ENCODE peak calls at places on chromosomes 4 and X, in seven cellular contexts. One of them, this sample, is unnamed.

GRCh38 chrX:41234962-41235361 is 99.0 kb upstream of the DDX3X start:
- DNase-seq in BJ: no peak
- DNase-seq in NCI-H2107: no peak
- DNase-seq in NCI-H1092: no peak
- DNase-seq in astrocyte: no peak
- DNase-seq in SW480: no peak
- DNase-seq in BE2C: no peak
- DNase-seq in this sample: no peak

GRCh38 chr4:176335421-176335820 is 15.7 kb downstream of the SPCS3 start:
- DNase-seq in BJ: no peak
- DNase-seq in NCI-H2107: no peak
- DNase-seq in NCI-H1092: no peak
- DNase-seq in astrocyte: peak; percentile 52
- DNase-seq in SW480: no peak
- DNase-seq in BE2C: no peak
- DNase-seq in this sample: no peak

GRCh38 chrX:41802958-41803357 is 79.0 kb downstream of the GPR82 start:
- DNase-seq in BJ: no peak
- DNase-seq in NCI-H2107: no peak
- DNase-seq in NCI-H1092: no peak
- DNase-seq in astrocyte: no peak
- DNase-seq in SW480: no peak
- DNase-seq in BE2C: no peak
- DNase-seq in this sample: peak; percentile 64

GRCh38 chrX:15177316-15177715 is 92.6 kb downstream of the ASB9 start:
- DNase-seq in BJ: no peak
- DNase-seq in NCI-H2107: no peak
- DNase-seq in NCI-H1092: no peak
- DNase-seq in astrocyte: no peak
- DNase-seq in SW480: no peak
- DNase-seq in BE2C: no peak
- DNase-seq in this sample: no peak

GRCh38 chr4:129344058-129344457 is 248.1 kb downstream of the C4orf33 start:
- DNase-seq in BJ: no peak
- DNase-seq in NCI-H2107: no peak
- DNase-seq in NCI-H1092: peak; percentile 5
- DNase-seq in astrocyte: no peak
- DNase-seq in SW480: peak; percentile 16
- DNase-seq in BE2C: peak; percentile 47
- DNase-seq in this sample: no peak

GRCh38 chrX:129323115-129323514 is 200.2 kb downstream of the SMARCA1 start:
- DNase-seq in BJ: no peak
- DNase-seq in NCI-H2107: no peak
- DNase-seq in NCI-H1092: no peak
- DNase-seq in astrocyte: peak; percentile 47
- DNase-seq in SW480: no peak
- DNase-seq in BE2C: no peak
- DNase-seq in this sample: no peak

GRCh38 chrX:38937926-38938325 is 136.7 kb downstream of the MID1IP1 start:
- DNase-seq in BJ: no peak
- DNase-seq in NCI-H2107: no peak
- DNase-seq in NCI-H1092: no peak
- DNase-seq in astrocyte: no peak
- DNase-seq in SW480: no peak
- DNase-seq in BE2C: no peak
- DNase-seq in this sample: no peak

GRCh38 chr4:3302164-3302785 is 9.5 kb downstream of the RGS12 start:
- DNase-seq in BJ: no peak
- DNase-seq in NCI-H2107: no peak
- DNase-seq in NCI-H1092: no peak
- DNase-seq in astrocyte: peak; percentile 51
- DNase-seq in SW480: peak; percentile 32
- DNase-seq in BE2C: peak; percentile 2
- DNase-seq in this sample: no peak

GRCh38 chrX:123237271-123237670 is 53.2 kb downstream of the GRIA3 start:
- DNase-seq in BJ: no peak
- DNase-seq in NCI-H2107: no peak
- DNase-seq in NCI-H1092: no peak
- DNase-seq in astrocyte: no peak
- DNase-seq in SW480: no peak
- DNase-seq in BE2C: no peak
- DNase-seq in this sample: no peak

GRCh38 chr4:170014359-170015008 is 11.7 kb downstream of the MFAP3L start:
- DNase-seq in BJ: no peak
- DNase-seq in NCI-H2107: no peak
- DNase-seq in NCI-H1092: no peak
- DNase-seq in astrocyte: peak; percentile 88
- DNase-seq in SW480: no peak
- DNase-seq in BE2C: peak; percentile 28
- DNase-seq in this sample: no peak

GRCh38 chr4:19987746-19988145 is 264.0 kb upstream of the SLIT2 start:
- DNase-seq in BJ: peak; percentile 28
- DNase-seq in NCI-H2107: no peak
- DNase-seq in NCI-H1092: no peak
- DNase-seq in astrocyte: peak; percentile 69
- DNase-seq in SW480: no peak
- DNase-seq in BE2C: no peak
- DNase-seq in this sample: no peak

GRCh38 chr4:146110847-146111485 is 64.6 kb upstream of the LSM6 start:
- DNase-seq in BJ: no peak
- DNase-seq in NCI-H2107: no peak
- DNase-seq in NCI-H1092: no peak
- DNase-seq in astrocyte: no peak
- DNase-seq in SW480: peak; percentile 18
- DNase-seq in BE2C: no peak
- DNase-seq in this sample: no peak

GRCh38 chr4:156725257-156725656 is 246.3 kb downstream of the PDGFC start:
- DNase-seq in BJ: no peak
- DNase-seq in NCI-H2107: no peak
- DNase-seq in NCI-H1092: no peak
- DNase-seq in astrocyte: no peak
- DNase-seq in SW480: no peak
- DNase-seq in BE2C: no peak
- DNase-seq in this sample: no peak

GRCh38 chr4:187393546-187394344 is 601.8 kb upstream of the ZFP42 start:
- DNase-seq in BJ: peak; percentile 51
- DNase-seq in NCI-H2107: no peak
- DNase-seq in NCI-H1092: no peak
- DNase-seq in astrocyte: no peak
- DNase-seq in SW480: no peak
- DNase-seq in BE2C: no peak
- DNase-seq in this sample: no peak